ENCODE peak calls at places on chromosome 10, in six cellular contexts. V, K, A, E, U and R are unnamed samples.

GRCh38 chr10:73997479-73997805 is 474 bp upstream of the VCL start:
- DNase-seq in V (peak; percentile 87), K (no peak), A (no peak), E (no peak), U (no peak), R (no peak)

GRCh38 chr10:43255644-43256431 is 11.0 kb downstream of the RASGEF1A start:
- DNase-seq in V (peak; percentile 15), K (peak; percentile 77), A (no peak), E (no peak), U (no peak), R (no peak)

GRCh38 chr10:97763411-97763810 is 8.4 kb downstream of the SFRP5 start:
- DNase-seq in V (no peak), K (peak; percentile 6), A (no peak), E (no peak), U (no peak), R (no peak)

GRCh38 chr10:111076191-111076681 is 593 bp upstream of the ADRA2A start:
- DNase-seq in V (peak; percentile 67), K (peak; percentile 95), A (peak; percentile 66), E (no peak), U (peak; percentile 60), R (no peak)

GRCh38 chr10:5652746-5653145 is 13.6 kb downstream of the ASB13 start:
- DNase-seq in V (no peak), K (peak; percentile 67), A (no peak), E (no peak), U (no peak), R (no peak)

GRCh38 chr10:11454958-11455566 is 156.4 kb downstream of the USP6NL start:
- DNase-seq in V (no peak), K (no peak), A (no peak), E (no peak), U (no peak), R (no peak)

GRCh38 chr10:110893559-110894179 is 21.9 kb downstream of the PDCD4 start:
- DNase-seq in V (peak; percentile 61), K (no peak), A (peak; percentile 44), E (no peak), U (no peak), R (no peak)

GRCh38 chr10:132539894-132540293 is 2.3 kb downstream of the INPP5A start:
- DNase-seq in V (no peak), K (no peak), A (no peak), E (no peak), U (no peak), R (no peak)

GRCh38 chr10:8092428-8092827 is 37.9 kb downstream of the GATA3 start:
- DNase-seq in V (no peak), K (no peak), A (no peak), E (no peak), U (no peak), R (no peak)

GRCh38 chr10:44587488-44588140 is 202.7 kb upstream of the CXCL12 start:
- DNase-seq in V (no peak), K (peak; percentile 70), A (no peak), E (no peak), U (no peak), R (no peak)

GRCh38 chr10:70093335-70093944 is 39.2 kb downstream of the AIFM2 start:
- DNase-seq in V (peak; percentile 48), K (no peak), A (no peak), E (no peak), U (no peak), R (no peak)

GRCh38 chr10:80459047-80459865 is 5.1 kb downstream of the TSPAN14 start:
- DNase-seq in V (peak; percentile 74), K (no peak), A (peak; percentile 79), E (peak; percentile 76), U (no peak), R (no peak)